ENCODE peak calls at places on chromosomes 5 and 9, in five cellular contexts. Z, M, J, H and O are unnamed samples.

GRCh38 chr5:149581931-149582768 is 852 bp downstream of the ARHGEF37 start:
- DNase-seq in Z (peak), M (peak), J (peak), H (no peak), O (no peak)

GRCh38 chr9:69975681-69976080 is 68.0 kb upstream of the MAMDC2 start:
- DNase-seq in Z (no peak), M (no peak), J (no peak), H (no peak), O (no peak)

GRCh38 chr9:92180669-92181181 is 65.5 kb upstream of the SPTLC1 start:
- DNase-seq in Z (no peak), M (peak), J (no peak), H (no peak), O (peak)

GRCh38 chr5:125011419-125011818 is 265.0 kb upstream of the ZNF608 start:
- DNase-seq in Z (no peak), M (no peak), J (no peak), H (no peak), O (no peak)

GRCh38 chr5:35129276-35129675 is 81.5 kb upstream of the AGXT2 start:
- DNase-seq in Z (no peak), M (peak), J (no peak), H (no peak), O (peak)

GRCh38 chr9:88783613-88784230 is 207.5 kb upstream of the S1PR3 start:
- DNase-seq in Z (no peak), M (no peak), J (no peak), H (no peak), O (no peak)

GRCh38 chr5:129899454-129899853 is 4.8 kb upstream of the CHSY3 start:
- DNase-seq in Z (no peak), M (peak), J (peak), H (no peak), O (peak)

GRCh38 chr5:178213748-178214151 is 9.4 kb downstream of the HNRNPAB start:
- DNase-seq in Z (no peak), M (no peak), J (no peak), H (no peak), O (no peak)

GRCh38 chr5:57219386-57219785 is 45.5 kb downstream of the GPBP1 start:
- DNase-seq in Z (no peak), M (no peak), J (peak), H (no peak), O (no peak)

GRCh38 chr5:142749321-142749720 is 20.9 kb upstream of the ARHGAP26 start:
- DNase-seq in Z (no peak), M (peak), J (peak), H (no peak), O (peak)

GRCh38 chr9:94554439-94555331 is at the start of gene PCAT7:
- DNase-seq in Z (no peak), M (peak), J (peak), H (no peak), O (peak)

GRCh38 chr9:127931092-127931881 is 710 bp upstream of the PIP5KL1 start:
- DNase-seq in Z (no peak), M (peak), J (peak), H (no peak), O (peak)

GRCh38 chr9:36716496-36716895 is 143.8 kb downstream of the MELK start:
- DNase-seq in Z (no peak), M (no peak), J (no peak), H (no peak), O (peak)

GRCh38 chr5:149387081-149387611 is 8.1 kb upstream of the IL17B start:
- DNase-seq in Z (peak), M (peak), J (no peak), H (no peak), O (peak)

GRCh38 chr9:128689820-128690683 is 1.0 kb downstream of the SET start:
- DNase-seq in Z (peak), M (peak), J (peak), H (peak), O (no peak)

GRCh38 chr9:8521112-8521511 is 721.5 kb upstream of the DMAC1 start:
- DNase-seq in Z (no peak), M (no peak), J (no peak), H (no peak), O (no peak)

GRCh38 chr9:91047993-91048607 is 246.5 kb downstream of the SYK start:
- DNase-seq in Z (peak), M (peak), J (peak), H (no peak), O (peak)

GRCh38 chr5:28729067-28729466 is 1690.7 kb upstream of the CDH9 start:
- DNase-seq in Z (no peak), M (no peak), J (no peak), H (no peak), O (no peak)

GRCh38 chr5:143606043-143606752 is 202.7 kb upstream of the NR3C1 start:
- DNase-seq in Z (no peak), M (no peak), J (no peak), H (no peak), O (no peak)

GRCh38 chr9:105957830-105958229 is 263.5 kb downstream of the TMEM38B start:
- DNase-seq in Z (no peak), M (no peak), J (no peak), H (no peak), O (no peak)

GRCh38 chr9:85055506-85056202 is 386.1 kb downstream of the NTRK2 start:
- DNase-seq in Z (no peak), M (no peak), J (no peak), H (no peak), O (no peak)

GRCh38 chr9:6759114-6759977 is 1.6 kb downstream of the KDM4C start:
- DNase-seq in Z (no peak), M (peak), J (peak), H (no peak), O (peak)

GRCh38 chr9:91951944-91952520 is 2.0 kb upstream of the ROR2 start:
- DNase-seq in Z (no peak), M (peak), J (no peak), H (no peak), O (peak)

GRCh38 chr9:114923918-114924317 is 6.5 kb downstream of the TNFSF8 start:
- DNase-seq in Z (no peak), M (no peak), J (no peak), H (no peak), O (no peak)

GRCh38 chr5:120229036-120229435 is 235.1 kb upstream of the PRR16 start:
- DNase-seq in Z (no peak), M (no peak), J (no peak), H (no peak), O (no peak)

GRCh38 chr9:70553718-70554673 is 139.5 kb upstream of the KLF9 start:
- DNase-seq in Z (peak), M (peak), J (peak), H (no peak), O (no peak)

GRCh38 chr5:43305948-43306563 is 7.2 kb downstream of the HMGCS1 start:
- DNase-seq in Z (no peak), M (peak), J (peak), H (no peak), O (peak)

GRCh38 chr5:18745988-18746615 is 1111.8 kb downstream of the TAF11L14 start:
- DNase-seq in Z (no peak), M (no peak), J (peak), H (no peak), O (peak)
- H3K4me3 ChIP-seq in Z (peak), M (no peak), J (no peak), H (peak), O (peak)

GRCh38 chr5:150650713-150651000 is 10.2 kb downstream of the SYNPO start:
- DNase-seq in Z (no peak), M (no peak), J (no peak), H (no peak), O (no peak)

GRCh38 chr5:150651382-150651781 is 9.7 kb upstream of the MYOZ3 start:
- DNase-seq in Z (no peak), M (no peak), J (no peak), H (no peak), O (no peak)

GRCh38 chr5:150648294-150649107 is 8.0 kb downstream of the SYNPO start:
- DNase-seq in Z (no peak), M (no peak), J (no peak), H (no peak), O (no peak)

GRCh38 chr5:150649108-150649827 is 8.8 kb downstream of the SYNPO start:
- DNase-seq in Z (no peak), M (no peak), J (no peak), H (peak), O (no peak)

GRCh38 chr5:150649828-150650712 is 9.6 kb downstream of the SYNPO start:
- DNase-seq in Z (no peak), M (no peak), J (no peak), H (no peak), O (no peak)
- H3K4me3 ChIP-seq in Z (no peak), M (no peak), J (no peak), H (no peak), O (no peak)

DNA sequence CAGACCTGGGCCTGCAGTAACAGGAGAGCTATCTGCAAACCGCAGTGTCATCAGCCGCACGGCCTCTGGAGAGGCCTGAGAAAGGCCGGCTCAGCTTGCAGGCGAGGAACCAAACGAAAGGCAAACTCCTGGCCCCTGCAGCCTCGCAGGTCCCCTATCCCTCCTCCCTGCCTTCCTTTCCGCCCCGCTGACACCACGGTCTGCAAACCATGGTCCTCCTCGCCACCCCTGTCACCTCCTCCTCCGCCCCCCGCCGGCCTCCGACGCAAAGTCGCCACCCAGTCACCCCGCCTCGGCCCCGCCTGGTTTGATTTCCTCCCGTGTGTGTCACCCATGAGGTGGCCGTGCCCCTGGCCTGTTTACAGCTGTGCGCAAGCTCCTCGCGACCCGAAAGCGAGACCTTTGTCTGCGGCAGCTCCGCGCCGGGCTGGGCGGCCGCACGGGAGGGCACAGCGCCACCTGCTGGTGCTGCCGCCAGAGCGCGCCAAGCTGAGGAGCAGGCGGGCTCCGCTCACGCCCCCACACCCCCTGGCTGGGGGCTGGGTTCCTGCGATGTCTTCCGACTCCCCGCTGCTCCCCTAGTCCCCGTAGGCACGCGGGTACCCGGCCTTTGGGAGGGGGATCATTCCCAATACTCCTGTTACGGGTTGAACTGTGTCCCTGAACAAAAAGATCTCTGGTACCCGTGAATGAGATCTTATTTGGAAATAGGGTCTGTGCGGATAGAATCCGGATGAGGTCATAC is 19.4 kb downstream of the GBGT1 start:
- DNase-seq in Z (no peak), M (peak), J (peak), H (peak), O (peak)
- H3K4me3 ChIP-seq in Z (peak), M (peak), J (no peak), H (peak), O (peak)

GRCh38 chr5:127872494-127872893 is 169.3 kb downstream of the CCDC192 start:
- DNase-seq in Z (no peak), M (peak), J (peak), H (no peak), O (no peak)

GRCh38 chr5:127871448-127872153 is 168.4 kb downstream of the CCDC192 start:
- DNase-seq in Z (no peak), M (peak), J (peak), H (no peak), O (no peak)

GRCh38 chr5:127875235-127876021 is 172.2 kb downstream of the CCDC192 start:
- DNase-seq in Z (no peak), M (peak), J (peak), H (peak), O (peak)

GRCh38 chr5:127867006-127867788 is 164.0 kb downstream of the CCDC192 start:
- DNase-seq in Z (no peak), M (no peak), J (no peak), H (no peak), O (no peak)

DNA sequence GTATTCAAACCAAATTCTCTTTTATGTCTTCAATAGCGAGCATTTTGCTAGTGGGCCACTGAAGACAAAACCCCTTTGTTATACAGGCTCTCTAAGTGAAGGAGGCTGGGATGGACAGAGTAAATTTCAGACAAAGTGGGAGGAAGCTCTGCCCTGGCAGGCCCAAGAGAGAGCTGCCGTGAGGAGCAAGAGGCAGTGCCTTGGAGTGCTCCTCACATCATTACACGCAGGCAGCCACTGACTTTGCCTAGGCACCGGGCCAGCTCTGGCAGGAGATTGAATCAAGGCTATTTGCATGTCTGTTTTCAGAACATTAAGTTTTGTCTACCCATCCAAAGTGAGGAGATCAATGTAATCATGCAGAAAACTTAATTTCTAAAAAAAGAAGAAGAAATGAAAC is 167.7 kb downstream of the CCDC192 start:
- DNase-seq in Z (peak), M (peak), J (peak), H (peak), O (no peak)
- H3K4me3 ChIP-seq in Z (no peak), M (no peak), J (no peak), H (no peak), O (no peak)

DNA sequence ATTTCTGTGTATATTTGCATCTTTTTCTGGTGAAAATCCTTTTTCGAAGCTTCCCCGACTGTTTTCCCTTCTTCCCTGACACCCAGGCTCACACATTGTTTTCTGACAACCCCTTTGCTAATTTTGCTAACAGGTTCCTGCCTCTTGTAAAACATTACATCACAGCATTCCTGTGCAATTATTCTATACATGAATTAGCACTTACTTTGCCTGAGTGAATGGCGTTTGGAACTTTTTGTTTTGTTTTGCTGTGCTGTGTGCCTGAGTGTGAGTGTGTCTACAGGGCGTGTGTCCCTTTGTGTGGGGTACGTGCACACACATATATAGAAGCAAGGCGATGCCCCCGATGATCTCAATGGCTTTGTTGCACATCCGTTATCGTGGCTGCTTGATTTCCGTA is 398.4 kb upstream of the IRX1 start:
- DNase-seq in Z (no peak), M (no peak), J (no peak), H (no peak), O (no peak)
- H3K4me3 ChIP-seq in Z (no peak), M (no peak), J (no peak), H (no peak), O (no peak)

GRCh38 chr9:20042312-20042711 is 253.5 kb upstream of the SLC24A2 start:
- DNase-seq in Z (no peak), M (no peak), J (no peak), H (no peak), O (no peak)
- H3K4me3 ChIP-seq in Z (no peak), M (no peak), J (no peak), H (no peak), O (no peak)

GRCh38 chr9:71760901-71761300 is 7.4 kb downstream of the CEMIP2 start:
- DNase-seq in Z (no peak), M (no peak), J (no peak), H (no peak), O (no peak)

GRCh38 chr9:71755869-71756268 is 12.4 kb downstream of the CEMIP2 start:
- DNase-seq in Z (no peak), M (no peak), J (no peak), H (no peak), O (no peak)

GRCh38 chr9:71758277-71758676 is 10.0 kb downstream of the CEMIP2 start:
- DNase-seq in Z (no peak), M (no peak), J (no peak), H (no peak), O (no peak)

GRCh38 chr9:71756753-71757152 is 11.6 kb downstream of the CEMIP2 start:
- DNase-seq in Z (no peak), M (peak), J (no peak), H (no peak), O (no peak)

DNA sequence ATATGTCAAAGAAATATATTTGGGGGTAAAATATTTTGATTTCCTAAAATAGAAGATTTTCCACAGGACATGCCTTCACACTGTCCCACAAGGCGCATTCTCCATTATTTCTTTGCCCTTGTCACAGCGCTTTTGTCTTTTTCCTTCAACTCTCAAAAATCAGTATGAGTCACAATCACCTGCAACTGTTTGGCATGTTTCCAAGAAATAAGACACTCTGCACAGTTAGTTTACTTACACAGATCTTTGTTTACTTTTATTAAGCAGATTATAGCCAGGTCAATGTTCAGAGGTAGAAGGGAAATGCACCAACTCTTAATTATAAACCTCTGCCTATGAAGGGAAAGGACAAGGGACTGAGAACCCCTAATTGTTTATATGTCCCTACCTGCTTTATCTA is 9.5 kb downstream of the CEMIP2 start:
- DNase-seq in Z (no peak), M (peak), J (peak), H (no peak), O (peak)
- H3K4me3 ChIP-seq in Z (no peak), M (no peak), J (no peak), H (no peak), O (no peak)

DNA sequence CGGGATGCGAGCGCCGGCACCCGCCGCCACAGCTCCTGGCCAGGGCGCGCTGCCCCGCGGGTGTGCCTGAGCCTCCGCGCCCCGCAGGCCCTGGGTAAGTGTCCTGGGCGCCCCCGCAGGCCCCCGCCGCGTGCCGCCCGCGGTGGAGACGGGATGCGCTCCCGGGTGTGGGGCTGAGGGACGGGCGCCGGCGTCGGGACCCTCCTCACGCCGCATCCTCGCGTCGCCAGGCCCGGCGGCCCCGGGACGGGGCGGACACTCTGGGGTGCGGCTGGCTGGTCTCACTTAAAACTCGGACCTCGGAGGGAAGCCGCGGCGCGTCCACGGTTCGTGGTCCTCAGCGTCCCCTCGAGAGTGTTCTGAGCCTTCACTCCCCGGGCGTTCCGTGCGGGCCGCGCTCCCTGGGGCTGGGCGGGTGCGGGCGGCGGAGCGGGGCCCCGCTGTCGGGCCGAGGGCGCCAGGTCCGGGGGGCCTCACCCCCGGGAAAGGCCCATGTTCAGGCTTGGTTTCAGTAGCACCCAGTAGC is 275 bp downstream of the AHRR start:
- DNase-seq in Z (no peak), M (no peak), J (no peak), H (peak), O (no peak)
- H3K4me3 ChIP-seq in Z (peak), M (peak), J (peak), H (peak), O (peak)

DNA sequence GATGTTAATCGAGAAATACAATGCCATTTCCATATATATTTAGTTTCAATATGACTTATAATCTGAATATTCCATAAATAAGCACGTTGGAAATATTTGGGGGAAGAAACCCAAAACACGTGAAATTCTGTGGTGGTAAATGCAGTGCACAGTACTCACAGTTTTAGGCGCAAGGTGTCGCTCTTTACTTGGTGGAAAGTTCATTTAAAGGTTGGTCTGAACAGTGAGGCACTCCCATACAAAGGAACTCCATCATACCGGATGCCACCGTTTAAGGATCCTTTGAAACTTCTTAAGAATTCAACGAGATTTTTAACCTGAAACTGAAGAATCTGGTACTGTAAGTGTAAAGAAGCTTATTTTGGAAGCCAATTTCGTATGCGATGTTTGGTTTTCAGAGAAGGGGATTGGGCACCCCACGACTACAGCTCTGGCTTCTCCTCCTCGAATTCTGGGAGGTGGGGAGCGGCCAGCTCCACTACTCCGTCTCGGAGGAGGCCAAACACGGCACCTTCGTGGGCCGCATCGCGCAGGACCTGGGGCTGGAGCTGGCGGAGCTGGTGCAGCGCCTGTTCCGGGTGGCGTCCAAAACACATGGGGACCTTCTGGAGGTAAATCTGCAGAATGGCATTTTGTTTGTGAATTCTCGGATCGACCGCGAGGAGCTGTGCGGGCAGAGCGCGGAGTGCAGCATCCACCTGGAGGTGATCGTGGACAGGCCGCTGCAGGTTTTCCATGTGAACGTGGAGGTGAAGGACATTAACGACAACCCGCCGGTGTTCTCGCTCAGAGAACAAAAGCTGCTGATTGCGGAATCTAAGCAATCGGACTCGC is at the start of gene PCDHA11:
- DNase-seq in Z (no peak), M (no peak), J (peak), H (no peak), O (no peak)
- H3K4me3 ChIP-seq in Z (no peak), M (no peak), J (no peak), H (no peak), O (no peak)